ENCODE peak calls at places on chromosome 13, in eight cellular contexts. One of them, this sample, is unnamed. For H3K27me3, the result is how much of the 10 kb centered on the place peaks cover.

GRCh38 chr13:92967923-92968322 is 258.7 kb upstream of the GPC6 start:
- DNase-seq in psoas muscle: no peak
- DNase-seq in cardiac muscle cell: peak
- DNase-seq in thoracic aorta: no peak
- DNase-seq in prostate gland: no peak
- DNase-seq in BJ: no peak
- DNase-seq in tibial nerve: no peak
- DNase-seq in ovary: no peak
- DNase-seq in this sample: no peak

GRCh38 chr13:108929532-108929931 is 300.1 kb downstream of the MYO16 start:
- DNase-seq in thoracic aorta: no peak
- DNase-seq in psoas muscle: no peak
- DNase-seq in BJ: no peak
- DNase-seq in cardiac muscle cell: peak
- DNase-seq in prostate gland: no peak
- DNase-seq in ovary: no peak
- DNase-seq in tibial nerve: no peak
- DNase-seq in this sample: no peak

GRCh38 chr13:98576963-98577822 is at the start of gene STK24:
- DNase-seq in cardiac muscle cell: peak
- DNase-seq in tibial nerve: no peak
- DNase-seq in prostate gland: peak
- DNase-seq in ovary: peak
- DNase-seq in BJ: no peak
- DNase-seq in thoracic aorta: no peak
- DNase-seq in psoas muscle: peak
- DNase-seq in this sample: peak

GRCh38 chr13:111534646-111535461 is 214.4 kb downstream of the TEX29 start:
- DNase-seq in cardiac muscle cell: no peak
- DNase-seq in psoas muscle: no peak
- DNase-seq in ovary: no peak
- DNase-seq in prostate gland: no peak
- DNase-seq in BJ: no peak
- DNase-seq in thoracic aorta: no peak
- DNase-seq in tibial nerve: no peak
- DNase-seq in this sample: no peak

GRCh38 chr13:27280009-27280646 is 9.5 kb downstream of the RASL11A start:
- DNase-seq in tibial nerve: no peak
- DNase-seq in ovary: no peak
- DNase-seq in prostate gland: no peak
- DNase-seq in BJ: no peak
- DNase-seq in cardiac muscle cell: no peak
- DNase-seq in psoas muscle: no peak
- DNase-seq in thoracic aorta: no peak
- DNase-seq in this sample: no peak

GRCh38 chr13:48580185-48580803 is 47.4 kb upstream of the RCBTB2 start:
- DNase-seq in thoracic aorta: peak
- DNase-seq in psoas muscle: peak
- DNase-seq in ovary: peak
- DNase-seq in cardiac muscle cell: peak
- DNase-seq in BJ: peak
- DNase-seq in prostate gland: peak
- DNase-seq in tibial nerve: peak
- DNase-seq in this sample: peak

GRCh38 chr13:97026759-97027555 is 32.7 kb upstream of the OXGR1 start:
- DNase-seq in BJ: no peak
- DNase-seq in prostate gland: no peak
- DNase-seq in tibial nerve: no peak
- DNase-seq in cardiac muscle cell: peak
- DNase-seq in psoas muscle: no peak
- DNase-seq in thoracic aorta: no peak
- DNase-seq in ovary: no peak
- DNase-seq in this sample: no peak

GRCh38 chr13:93227906-93228801 is 1.5 kb downstream of the GPC6 start:
- DNase-seq in tibial nerve: peak
- DNase-seq in prostate gland: peak
- DNase-seq in ovary: peak
- DNase-seq in thoracic aorta: no peak
- DNase-seq in psoas muscle: peak
- DNase-seq in cardiac muscle cell: peak
- DNase-seq in BJ: no peak
- DNase-seq in this sample: peak

GRCh38 chr13:21138561-21138960 is 37.8 kb downstream of the SKA3 start:
- DNase-seq in cardiac muscle cell: no peak
- DNase-seq in tibial nerve: no peak
- DNase-seq in ovary: no peak
- DNase-seq in BJ: no peak
- DNase-seq in thoracic aorta: no peak
- DNase-seq in prostate gland: peak
- DNase-seq in psoas muscle: no peak
- DNase-seq in this sample: no peak

GRCh38 chr13:31767175-31767900 is 28.0 kb downstream of the RXFP2 start:
- DNase-seq in tibial nerve: no peak
- DNase-seq in prostate gland: no peak
- DNase-seq in BJ: no peak
- DNase-seq in ovary: no peak
- DNase-seq in thoracic aorta: no peak
- DNase-seq in psoas muscle: no peak
- DNase-seq in cardiac muscle cell: peak
- DNase-seq in this sample: no peak

GRCh38 chr13:95704510-95704909 is 27.6 kb downstream of the DNAJC3 start:
- DNase-seq in tibial nerve: no peak
- DNase-seq in psoas muscle: no peak
- DNase-seq in BJ: no peak
- DNase-seq in ovary: no peak
- DNase-seq in thoracic aorta: no peak
- DNase-seq in cardiac muscle cell: peak
- DNase-seq in prostate gland: no peak
- DNase-seq in this sample: no peak

GRCh38 chr13:49441846-49442245 is 2.0 kb downstream of the CAB39L start:
- DNase-seq in cardiac muscle cell: peak
- DNase-seq in ovary: no peak
- DNase-seq in prostate gland: no peak
- DNase-seq in thoracic aorta: no peak
- DNase-seq in tibial nerve: no peak
- DNase-seq in psoas muscle: no peak
- DNase-seq in BJ: no peak
- DNase-seq in this sample: no peak

GRCh38 chr13:27461940-27462584 is 11.7 kb upstream of the MTIF3 start:
- DNase-seq in psoas muscle: no peak
- DNase-seq in tibial nerve: no peak
- DNase-seq in thoracic aorta: no peak
- DNase-seq in BJ: no peak
- DNase-seq in cardiac muscle cell: no peak
- DNase-seq in ovary: no peak
- DNase-seq in prostate gland: no peak
- DNase-seq in this sample: peak

GRCh38 chr13:36512771-36513170 is 80.5 kb downstream of the CCNA1 start:
- DNase-seq in prostate gland: no peak
- DNase-seq in tibial nerve: no peak
- DNase-seq in cardiac muscle cell: no peak
- DNase-seq in psoas muscle: no peak
- DNase-seq in ovary: no peak
- DNase-seq in BJ: no peak
- DNase-seq in thoracic aorta: no peak
- DNase-seq in this sample: no peak

GRCh38 chr13:95356916-95357315 is 55.7 kb upstream of the ABCC4 start:
- DNase-seq in thoracic aorta: no peak
- DNase-seq in cardiac muscle cell: no peak
- DNase-seq in prostate gland: peak
- DNase-seq in BJ: no peak
- DNase-seq in tibial nerve: no peak
- DNase-seq in ovary: no peak
- DNase-seq in psoas muscle: no peak
- DNase-seq in this sample: no peak

DNA sequence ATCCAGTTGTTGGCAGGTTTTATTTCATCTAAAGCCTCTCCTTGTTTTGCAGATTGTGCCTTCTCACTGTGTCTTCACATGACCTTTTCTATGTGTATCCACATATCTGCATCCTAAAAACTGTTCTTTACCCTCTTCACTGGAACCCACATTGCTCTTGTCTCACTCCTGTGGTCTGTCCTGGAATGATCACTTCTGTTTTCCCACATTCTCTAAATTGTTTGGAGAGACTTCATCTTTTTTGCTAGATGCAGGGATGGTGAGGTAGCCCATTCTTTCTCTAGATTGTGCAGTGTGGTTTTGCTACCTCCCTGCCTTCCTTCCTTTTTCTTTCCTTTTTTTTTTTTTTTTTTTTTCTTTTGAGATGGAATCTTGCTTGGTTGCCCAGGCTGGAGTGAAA is 608.6 kb upstream of the MIR17HG start:
- DNase-seq in tibial nerve: no peak
- DNase-seq in ovary: no peak
- DNase-seq in cardiac muscle cell: peak
- DNase-seq in thoracic aorta: no peak
- DNase-seq in psoas muscle: no peak
- DNase-seq in BJ: no peak
- DNase-seq in prostate gland: no peak
- DNase-seq in this sample: no peak
- TF ChIP-seq CTCF in tibial nerve: no peak
- TF ChIP-seq CTCF in ovary: no peak
- TF ChIP-seq CTCF in cardiac muscle cell: no peak
- TF ChIP-seq CTCF in thoracic aorta: no peak
- TF ChIP-seq CTCF in psoas muscle: no peak
- TF ChIP-seq CTCF in BJ: no peak
- TF ChIP-seq CTCF in prostate gland: no peak
- TF ChIP-seq CTCF in this sample: no peak

GRCh38 chr13:99986751-99987150 is 5.2 kb downstream of the ZIC2 start:
- DNase-seq in thoracic aorta: no peak
- DNase-seq in cardiac muscle cell: no peak
- DNase-seq in psoas muscle: no peak
- DNase-seq in prostate gland: no peak
- DNase-seq in BJ: no peak
- DNase-seq in tibial nerve: no peak
- DNase-seq in ovary: no peak
- DNase-seq in this sample: no peak

GRCh38 chr13:99990045-99990977 is 8.7 kb downstream of the ZIC2 start:
- DNase-seq in cardiac muscle cell: no peak
- DNase-seq in BJ: no peak
- DNase-seq in thoracic aorta: no peak
- DNase-seq in prostate gland: no peak
- DNase-seq in tibial nerve: no peak
- DNase-seq in ovary: no peak
- DNase-seq in psoas muscle: no peak
- DNase-seq in this sample: peak

GRCh38 chr13:99989376-99990044 is 7.9 kb downstream of the ZIC2 start:
- DNase-seq in ovary: no peak
- DNase-seq in cardiac muscle cell: no peak
- DNase-seq in psoas muscle: no peak
- DNase-seq in thoracic aorta: no peak
- DNase-seq in tibial nerve: no peak
- DNase-seq in BJ: no peak
- DNase-seq in prostate gland: no peak
- DNase-seq in this sample: no peak

GRCh38 chr13:99987180-99988047 is 5.8 kb downstream of the ZIC2 start:
- DNase-seq in BJ: no peak
- DNase-seq in thoracic aorta: no peak
- DNase-seq in psoas muscle: no peak
- DNase-seq in ovary: no peak
- DNase-seq in prostate gland: no peak
- DNase-seq in cardiac muscle cell: no peak
- DNase-seq in tibial nerve: no peak
- DNase-seq in this sample: peak

GRCh38 chr13:99988469-99989375 is 7.1 kb downstream of the ZIC2 start:
- DNase-seq in tibial nerve: no peak
- DNase-seq in cardiac muscle cell: no peak
- DNase-seq in prostate gland: no peak
- DNase-seq in thoracic aorta: no peak
- DNase-seq in psoas muscle: no peak
- DNase-seq in ovary: no peak
- DNase-seq in BJ: no peak
- DNase-seq in this sample: peak
- H3K27me3 ChIP-seq in tibial nerve: half or more
- H3K27me3 ChIP-seq in cardiac muscle cell: half or more
- H3K27me3 ChIP-seq in prostate gland: half or more
- H3K27me3 ChIP-seq in thoracic aorta: half or more
- H3K27me3 ChIP-seq in psoas muscle: under half
- H3K27me3 ChIP-seq in ovary: under half
- H3K27me3 ChIP-seq in BJ: half or more
- H3K27me3 ChIP-seq in this sample: under half

DNA sequence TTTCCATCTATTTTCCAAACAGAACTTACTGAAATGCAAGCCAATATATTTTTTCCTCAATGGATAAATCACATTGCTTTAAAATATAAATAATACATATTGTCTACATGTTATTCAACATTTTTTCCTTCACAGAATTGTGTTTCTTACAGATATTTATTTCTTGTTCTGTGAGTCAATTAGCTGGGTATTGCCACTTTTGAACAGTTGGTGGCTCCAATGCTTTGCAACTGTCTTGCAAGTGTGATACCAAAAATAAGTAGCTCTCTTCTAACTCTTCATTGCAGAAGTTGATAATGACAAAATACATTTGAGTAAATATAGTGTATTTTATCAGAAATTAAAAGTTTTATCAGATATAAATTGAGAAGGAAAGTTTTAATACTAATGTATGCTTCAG is 17.1 kb upstream of the GPC5 start:
- DNase-seq in prostate gland: no peak
- DNase-seq in ovary: no peak
- DNase-seq in cardiac muscle cell: peak
- DNase-seq in BJ: no peak
- DNase-seq in psoas muscle: no peak
- DNase-seq in tibial nerve: no peak
- DNase-seq in thoracic aorta: no peak
- DNase-seq in this sample: no peak
- TF ChIP-seq CTCF in prostate gland: no peak
- TF ChIP-seq CTCF in ovary: no peak
- TF ChIP-seq CTCF in cardiac muscle cell: peak
- TF ChIP-seq CTCF in BJ: peak
- TF ChIP-seq CTCF in psoas muscle: no peak
- TF ChIP-seq CTCF in tibial nerve: no peak
- TF ChIP-seq CTCF in thoracic aorta: no peak
- TF ChIP-seq CTCF in this sample: peak

DNA sequence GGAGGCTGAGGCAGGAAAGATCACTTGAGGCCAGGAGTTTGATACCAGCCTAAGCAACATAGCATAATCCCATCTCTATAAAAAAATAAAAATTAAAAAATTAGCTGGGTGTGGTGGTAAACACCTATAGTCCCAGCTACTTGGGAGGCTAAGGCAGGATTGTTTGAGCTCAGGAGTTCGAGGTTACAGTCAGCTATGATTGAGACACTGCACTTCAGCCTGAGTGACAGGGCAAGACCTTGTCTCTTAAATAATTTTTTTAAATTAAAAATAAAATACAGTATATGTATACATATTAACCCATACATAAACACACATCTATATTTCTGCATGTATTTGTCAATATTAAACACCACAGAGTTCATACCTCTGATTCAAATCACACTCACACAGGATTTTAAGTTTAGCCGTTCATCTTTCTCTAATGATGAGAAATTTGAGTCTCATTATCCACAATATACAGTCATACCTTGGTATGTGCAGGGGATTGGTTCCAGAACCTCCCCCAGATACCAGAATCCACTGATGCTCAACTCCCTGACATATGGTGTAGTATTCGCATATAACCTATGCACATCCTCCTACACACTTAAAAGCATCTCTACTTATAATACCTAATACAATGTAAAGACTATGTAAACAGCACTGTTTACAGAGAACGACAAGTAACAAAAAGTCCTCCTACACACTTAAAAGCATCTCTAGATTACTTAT is 44.7 kb downstream of the PSPC1 start:
- DNase-seq in BJ: no peak
- DNase-seq in cardiac muscle cell: no peak
- DNase-seq in psoas muscle: no peak
- DNase-seq in prostate gland: no peak
- DNase-seq in ovary: no peak
- DNase-seq in tibial nerve: no peak
- DNase-seq in thoracic aorta: no peak
- DNase-seq in this sample: no peak
- H3K27me3 ChIP-seq in BJ: under half
- H3K27me3 ChIP-seq in cardiac muscle cell: under half
- H3K27me3 ChIP-seq in psoas muscle: under half
- H3K27me3 ChIP-seq in prostate gland: under half
- H3K27me3 ChIP-seq in ovary: under half
- H3K27me3 ChIP-seq in tibial nerve: under half
- H3K27me3 ChIP-seq in thoracic aorta: under half
- H3K27me3 ChIP-seq in this sample: under half